ENCODE peak calls at places on chromosomes 13 and 19, in five cellular contexts. One of them, this sample, is unnamed.

GRCh38 chr13:25213716-25214115 is 41.6 kb upstream of the AMER2 start:
- DNase-seq in IMR-90: no peak
- DNase-seq in mesendoderm: peak; percentile 82
- DNase-seq in mesenchymal stem cell: no peak
- DNase-seq in trophoblast cell: peak; percentile 54
- DNase-seq in this sample: no peak

GRCh38 chr19:11195169-11195568 is 2.2 kb downstream of the KANK2 start:
- DNase-seq in IMR-90: peak; percentile 17
- DNase-seq in mesendoderm: no peak
- DNase-seq in mesenchymal stem cell: peak; percentile 43
- DNase-seq in trophoblast cell: no peak
- DNase-seq in this sample: no peak

GRCh38 chr19:3335431-3336350 is 30.7 kb upstream of the NFIC start:
- DNase-seq in IMR-90: peak; percentile 57
- DNase-seq in mesendoderm: no peak
- DNase-seq in mesenchymal stem cell: peak; percentile 78
- DNase-seq in trophoblast cell: no peak
- DNase-seq in this sample: no peak

GRCh38 chr13:108663710-108664109 is 34.3 kb downstream of the MYO16 start:
- DNase-seq in IMR-90: no peak
- DNase-seq in mesendoderm: no peak
- DNase-seq in mesenchymal stem cell: no peak
- DNase-seq in trophoblast cell: no peak
- DNase-seq in this sample: no peak

GRCh38 chr19:19537321-19538048 is 580 bp upstream of the CILP2 start:
- DNase-seq in IMR-90: no peak
- DNase-seq in mesendoderm: no peak
- DNase-seq in mesenchymal stem cell: no peak
- DNase-seq in trophoblast cell: peak; percentile 59
- DNase-seq in this sample: no peak

GRCh38 chr19:30512748-30513389 is 140.7 kb downstream of the ZNF536 start:
- DNase-seq in IMR-90: no peak
- DNase-seq in mesendoderm: no peak
- DNase-seq in mesenchymal stem cell: no peak
- DNase-seq in trophoblast cell: no peak
- DNase-seq in this sample: no peak

GRCh38 chr19:31235806-31236205 is 113.4 kb downstream of the TSHZ3 start:
- DNase-seq in IMR-90: no peak
- DNase-seq in mesendoderm: no peak
- DNase-seq in mesenchymal stem cell: no peak
- DNase-seq in trophoblast cell: no peak
- DNase-seq in this sample: no peak

GRCh38 chr19:58033741-58034475 is at the start of gene ZSCAN1:
- DNase-seq in IMR-90: peak; percentile 41
- DNase-seq in mesendoderm: peak; percentile 97
- DNase-seq in mesenchymal stem cell: peak; percentile 75
- DNase-seq in trophoblast cell: no peak
- DNase-seq in this sample: peak; percentile 94

GRCh38 chr13:24671367-24672117 is 8.7 kb upstream of the ATP12A start:
- DNase-seq in IMR-90: peak; percentile 72
- DNase-seq in mesendoderm: peak; percentile 94
- DNase-seq in mesenchymal stem cell: peak; percentile 92
- DNase-seq in trophoblast cell: peak; percentile 97
- DNase-seq in this sample: peak; percentile 48

GRCh38 chr13:113888701-113889330 is 24.9 kb upstream of the GAS6 start:
- DNase-seq in IMR-90: no peak
- DNase-seq in mesendoderm: no peak
- DNase-seq in mesenchymal stem cell: no peak
- DNase-seq in trophoblast cell: no peak
- DNase-seq in this sample: no peak

GRCh38 chr13:57073983-57074382 is 66.7 kb upstream of the PRR20A start:
- DNase-seq in IMR-90: no peak
- DNase-seq in mesendoderm: no peak
- DNase-seq in mesenchymal stem cell: no peak
- DNase-seq in trophoblast cell: no peak
- DNase-seq in this sample: no peak

GRCh38 chr13:110525328-110526319 is 35.9 kb downstream of the RAB20 start:
- DNase-seq in IMR-90: no peak
- DNase-seq in mesendoderm: no peak
- DNase-seq in mesenchymal stem cell: no peak
- DNase-seq in trophoblast cell: peak; percentile 61
- DNase-seq in this sample: no peak

GRCh38 chr19:29002336-29002735 is 210.6 kb downstream of the UQCRFS1 start:
- DNase-seq in IMR-90: no peak
- DNase-seq in mesendoderm: no peak
- DNase-seq in mesenchymal stem cell: no peak
- DNase-seq in trophoblast cell: no peak
- DNase-seq in this sample: no peak

DNA sequence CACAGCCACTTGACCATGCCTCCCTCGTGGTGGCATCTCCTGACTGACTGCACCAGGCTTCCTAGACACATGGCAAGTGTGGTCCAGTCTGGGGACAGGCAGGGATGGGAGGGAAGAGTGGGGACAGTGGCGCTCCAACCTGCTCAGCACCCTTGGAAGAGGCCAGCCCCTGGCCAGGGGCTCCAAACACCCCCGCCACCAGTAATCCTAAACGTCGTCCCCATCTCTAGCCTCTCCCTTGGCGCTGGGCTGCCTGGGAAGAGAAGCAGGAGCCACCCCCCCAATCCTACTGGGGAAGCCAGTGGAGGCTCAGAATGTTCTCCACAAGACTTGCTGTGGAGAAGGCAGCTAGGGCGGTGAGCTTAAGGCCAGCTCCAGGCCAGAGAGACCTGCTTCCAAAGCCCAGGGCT is 2.7 kb downstream of the RPL36 start:
- DNase-seq in IMR-90: no peak
- DNase-seq in mesendoderm: no peak
- DNase-seq in mesenchymal stem cell: peak; percentile 16
- DNase-seq in trophoblast cell: no peak
- DNase-seq in this sample: no peak
- H3K4me3 ChIP-seq in IMR-90: no peak overlapping the region
- H3K4me3 ChIP-seq in mesendoderm: no peak overlapping the region
- H3K4me3 ChIP-seq in mesenchymal stem cell: no peak overlapping the region
- H3K4me3 ChIP-seq in trophoblast cell: no peak overlapping the region
- H3K4me3 ChIP-seq in this sample: no peak overlapping the region

DNA sequence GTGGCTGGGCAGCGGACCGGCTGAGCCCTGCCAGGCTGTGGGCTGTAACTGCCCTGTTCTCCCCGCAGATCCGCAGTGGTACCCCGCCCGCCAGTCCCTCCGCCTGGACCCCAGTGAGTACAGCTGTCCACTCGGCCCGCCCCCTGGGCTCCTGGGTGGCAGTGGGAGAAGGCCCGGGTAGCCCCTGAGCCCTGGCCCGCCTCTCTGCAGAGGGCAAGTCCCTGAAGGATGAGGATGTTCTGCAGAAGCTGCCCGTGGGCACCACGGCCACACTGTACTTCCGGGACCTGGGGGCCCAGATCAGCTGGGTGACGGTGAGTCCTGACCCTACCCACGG is 8.3 kb downstream of the NDUFB7 start:
- DNase-seq in IMR-90: no peak
- DNase-seq in mesendoderm: no peak
- DNase-seq in mesenchymal stem cell: no peak
- DNase-seq in trophoblast cell: no peak
- DNase-seq in this sample: no peak
- H2BK5ac ChIP-seq in IMR-90: no peak overlapping the region
- H2BK5ac ChIP-seq in mesendoderm: no peak overlapping the region
- H2BK5ac ChIP-seq in mesenchymal stem cell: no peak overlapping the region
- H2BK5ac ChIP-seq in trophoblast cell: no peak overlapping the region
- H2BK5ac ChIP-seq in this sample: no peak overlapping the region

GRCh38 chr19:38839816-38840582 is 8.4 kb upstream of the ECH1 start:
- DNase-seq in IMR-90: peak; percentile 40
- DNase-seq in mesendoderm: no peak
- DNase-seq in mesenchymal stem cell: no peak
- DNase-seq in trophoblast cell: peak; percentile 9
- DNase-seq in this sample: no peak

GRCh38 chr19:38838208-38838985 is 6.8 kb upstream of the ECH1 start:
- DNase-seq in IMR-90: no peak
- DNase-seq in mesendoderm: peak; percentile 45
- DNase-seq in mesenchymal stem cell: no peak
- DNase-seq in trophoblast cell: peak; percentile 97
- DNase-seq in this sample: no peak

GRCh38 chr19:38837656-38838121 is 6.1 kb upstream of the ECH1 start:
- DNase-seq in IMR-90: peak; percentile 35
- DNase-seq in mesendoderm: peak; percentile 54
- DNase-seq in mesenchymal stem cell: no peak
- DNase-seq in trophoblast cell: peak; percentile 88
- DNase-seq in this sample: no peak

GRCh38 chr19:38840583-38840968 is 9.0 kb upstream of the ECH1 start:
- DNase-seq in IMR-90: no peak
- DNase-seq in mesendoderm: no peak
- DNase-seq in mesenchymal stem cell: no peak
- DNase-seq in trophoblast cell: no peak
- DNase-seq in this sample: no peak

DNA sequence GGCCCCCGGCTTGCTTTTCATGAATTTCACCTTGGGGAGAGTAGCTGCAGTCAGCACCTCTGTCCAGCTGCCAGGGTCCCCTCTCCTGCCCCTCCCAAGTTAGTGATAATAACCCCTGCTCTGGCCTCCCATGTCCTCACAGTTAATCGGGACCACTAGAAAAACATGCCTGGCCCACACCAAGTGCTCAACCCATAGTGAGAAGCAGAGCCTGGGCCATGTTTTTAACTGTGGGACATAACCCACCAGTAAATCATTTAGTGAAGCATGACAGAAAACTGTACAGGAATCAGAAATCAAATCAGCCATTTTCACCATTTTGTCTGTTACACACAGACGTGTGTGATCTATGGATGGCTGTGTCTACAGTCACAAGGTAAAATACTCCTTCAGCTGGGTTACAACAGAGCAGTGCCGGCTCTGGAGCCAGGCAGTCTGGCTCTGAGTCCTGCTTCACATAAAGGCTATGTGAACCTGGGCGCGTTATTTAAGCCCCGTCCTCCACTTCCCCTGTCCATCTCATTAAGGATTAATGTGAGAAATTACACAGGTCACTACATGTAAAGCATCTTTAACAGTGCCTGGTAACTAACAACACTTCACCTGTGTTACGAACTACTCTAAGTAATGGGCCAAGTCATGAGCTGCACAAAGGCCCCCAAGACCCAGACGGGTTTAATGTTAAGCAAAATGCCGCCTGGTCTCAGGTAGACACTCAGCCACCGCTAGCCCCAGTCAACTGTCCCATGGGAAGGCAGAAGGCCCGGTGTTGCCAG is 7.6 kb upstream of the ECH1 start:
- DNase-seq in IMR-90: no peak
- DNase-seq in mesendoderm: no peak
- DNase-seq in mesenchymal stem cell: no peak
- DNase-seq in trophoblast cell: peak; percentile 11
- DNase-seq in this sample: no peak
- H3K4me2 ChIP-seq in IMR-90: no peak overlapping the region
- H3K4me2 ChIP-seq in mesendoderm: no peak overlapping the region
- H3K4me2 ChIP-seq in mesenchymal stem cell: no peak overlapping the region
- H3K4me2 ChIP-seq in trophoblast cell: no peak overlapping the region
- H3K4me2 ChIP-seq in this sample: no peak overlapping the region

GRCh38 chr13:60933638-60934037 is 482.0 kb downstream of the PCDH20 start:
- DNase-seq in IMR-90: no peak
- DNase-seq in mesendoderm: no peak
- DNase-seq in mesenchymal stem cell: no peak
- DNase-seq in trophoblast cell: no peak
- DNase-seq in this sample: no peak
- H3K4me3 ChIP-seq in IMR-90: no peak overlapping the region
- H3K4me3 ChIP-seq in mesendoderm: no peak overlapping the region
- H3K4me3 ChIP-seq in mesenchymal stem cell: no peak overlapping the region
- H3K4me3 ChIP-seq in trophoblast cell: no peak overlapping the region
- H3K4me3 ChIP-seq in this sample: no peak overlapping the region

GRCh38 chr19:1490311-1491113 is at the start of gene PCSK4:
- DNase-seq in IMR-90: peak; percentile 98
- DNase-seq in mesendoderm: peak; percentile 99
- DNase-seq in mesenchymal stem cell: peak; percentile 99
- DNase-seq in trophoblast cell: peak; percentile 95
- DNase-seq in this sample: peak; percentile 100
- H2BK5ac ChIP-seq in IMR-90: peak within 1 kb of the TSS; percentile 47
- H2BK5ac ChIP-seq in mesendoderm: no peak within 1 kb of the TSS
- H2BK5ac ChIP-seq in mesenchymal stem cell: peak within 1 kb of the TSS; percentile 69
- H2BK5ac ChIP-seq in trophoblast cell: peak within 1 kb of the TSS; percentile 32
- H2BK5ac ChIP-seq in this sample: peak within 1 kb of the TSS; percentile 82

GRCh38 chr13:97658556-97658955 is 224.6 kb downstream of the RAP2A start:
- DNase-seq in IMR-90: no peak
- DNase-seq in mesendoderm: no peak
- DNase-seq in mesenchymal stem cell: no peak
- DNase-seq in trophoblast cell: no peak
- DNase-seq in this sample: no peak
- H3K4me2 ChIP-seq in IMR-90: no peak overlapping the region
- H3K4me2 ChIP-seq in mesendoderm: no peak overlapping the region
- H3K4me2 ChIP-seq in mesenchymal stem cell: no peak overlapping the region
- H3K4me2 ChIP-seq in trophoblast cell: no peak overlapping the region
- H3K4me2 ChIP-seq in this sample: no peak overlapping the region

DNA sequence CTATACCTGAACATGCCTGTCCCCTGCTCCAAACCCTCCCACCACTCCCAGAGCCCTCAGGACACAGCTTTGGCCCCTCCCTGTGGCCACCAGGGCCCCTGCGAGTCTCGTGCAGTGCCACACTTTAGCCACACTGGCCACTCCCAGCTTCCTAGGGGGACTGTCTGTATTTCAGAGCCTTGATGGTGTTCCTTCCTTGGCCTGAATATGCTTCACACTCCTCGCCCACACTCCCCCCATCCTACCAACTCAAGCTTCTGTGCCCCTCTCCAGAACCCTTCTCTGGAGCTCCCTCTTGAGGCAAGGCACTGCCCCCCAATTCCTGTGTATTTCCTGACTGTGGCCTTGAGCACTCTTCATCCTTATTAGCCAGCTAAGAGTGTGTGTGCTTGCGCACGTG is 80.2 kb downstream of the DPF1 start:
- DNase-seq in IMR-90: no peak
- DNase-seq in mesendoderm: peak; percentile 19
- DNase-seq in mesenchymal stem cell: no peak
- DNase-seq in trophoblast cell: no peak
- DNase-seq in this sample: no peak
- H3K4me3 ChIP-seq in IMR-90: no peak overlapping the region
- H3K4me3 ChIP-seq in mesendoderm: no peak overlapping the region
- H3K4me3 ChIP-seq in mesenchymal stem cell: no peak overlapping the region
- H3K4me3 ChIP-seq in trophoblast cell: no peak overlapping the region
- H3K4me3 ChIP-seq in this sample: no peak overlapping the region